ENCODE peak calls at places on chromosomes 1 and 21, in four cellular contexts. M, X, V and E are unnamed samples.

GRCh38 chr1:15515026-15515663 is 8.9 kb downstream of the CASP9 start:
- DNase-seq in M (no peak), X (no peak), V (no peak), E (no peak)

GRCh38 chr1:232249335-232249734 is 380.6 kb downstream of the SIPA1L2 start:
- DNase-seq in M (no peak), X (no peak), V (no peak), E (no peak)

GRCh38 chr1:101257500-101258325 is 20.9 kb downstream of the S1PR1 start:
- DNase-seq in M (no peak), X (peak), V (no peak), E (no peak)

GRCh38 chr1:159282118-159282517 is 20.0 kb upstream of the FCER1A start:
- DNase-seq in M (no peak), X (no peak), V (no peak), E (no peak)

GRCh38 chr1:207227131-207227630 is 94.3 kb upstream of the CD55 start:
- DNase-seq in M (no peak), X (no peak), V (no peak), E (no peak)

GRCh38 chr1:216247937-216248336 is 175.3 kb downstream of the USH2A start:
- DNase-seq in M (no peak), X (no peak), V (no peak), E (no peak)

GRCh38 chr1:180311011-180311730 is 81.1 kb downstream of the LHX4 start:
- DNase-seq in M (peak), X (peak), V (no peak), E (no peak)

GRCh38 chr1:68111804-68112436 is 61.5 kb upstream of the DIRAS3 start:
- DNase-seq in M (peak), X (peak), V (peak), E (no peak)

GRCh38 chr1:184827600-184828368 is 73.1 kb upstream of the EDEM3 start:
- DNase-seq in M (peak), X (peak), V (no peak), E (no peak)

GRCh38 chr1:87058343-87058649 is 143.9 kb downstream of the HS2ST1 start:
- DNase-seq in M (no peak), X (no peak), V (no peak), E (no peak)

GRCh38 chr21:19123053-19123452 is 719.5 kb upstream of the TMPRSS15 start:
- DNase-seq in M (no peak), X (no peak), V (no peak), E (no peak)

GRCh38 chr21:18387994-18388393 is 15.6 kb downstream of the TMPRSS15 start:
- DNase-seq in M (no peak), X (no peak), V (no peak), E (no peak)

GRCh38 chr1:230281531-230281930 is 144.6 kb downstream of the PGBD5 start:
- DNase-seq in M (no peak), X (no peak), V (no peak), E (peak)

GRCh38 chr1:92848201-92848600 is 16.4 kb downstream of the RPL5 start:
- DNase-seq in M (no peak), X (no peak), V (no peak), E (no peak)

GRCh38 chr1:21264913-21265312 is 25.4 kb downstream of the ECE1 start:
- DNase-seq in M (peak), X (no peak), V (no peak), E (no peak)

GRCh38 chr1:176391621-176392020 is 71.4 kb upstream of the PAPPA2 start:
- DNase-seq in M (no peak), X (no peak), V (no peak), E (no peak)

GRCh38 chr1:116553386-116554115 is 17.3 kb downstream of the CD58 start:
- DNase-seq in M (no peak), X (no peak), V (no peak), E (no peak)

GRCh38 chr1:154276797-154277196 is 4.4 kb downstream of the HAX1 start:
- DNase-seq in M (no peak), X (no peak), V (no peak), E (no peak)
- TF ChIP-seq CTCF in M (peak), X (peak), V (no peak), E (no peak)

DNA sequence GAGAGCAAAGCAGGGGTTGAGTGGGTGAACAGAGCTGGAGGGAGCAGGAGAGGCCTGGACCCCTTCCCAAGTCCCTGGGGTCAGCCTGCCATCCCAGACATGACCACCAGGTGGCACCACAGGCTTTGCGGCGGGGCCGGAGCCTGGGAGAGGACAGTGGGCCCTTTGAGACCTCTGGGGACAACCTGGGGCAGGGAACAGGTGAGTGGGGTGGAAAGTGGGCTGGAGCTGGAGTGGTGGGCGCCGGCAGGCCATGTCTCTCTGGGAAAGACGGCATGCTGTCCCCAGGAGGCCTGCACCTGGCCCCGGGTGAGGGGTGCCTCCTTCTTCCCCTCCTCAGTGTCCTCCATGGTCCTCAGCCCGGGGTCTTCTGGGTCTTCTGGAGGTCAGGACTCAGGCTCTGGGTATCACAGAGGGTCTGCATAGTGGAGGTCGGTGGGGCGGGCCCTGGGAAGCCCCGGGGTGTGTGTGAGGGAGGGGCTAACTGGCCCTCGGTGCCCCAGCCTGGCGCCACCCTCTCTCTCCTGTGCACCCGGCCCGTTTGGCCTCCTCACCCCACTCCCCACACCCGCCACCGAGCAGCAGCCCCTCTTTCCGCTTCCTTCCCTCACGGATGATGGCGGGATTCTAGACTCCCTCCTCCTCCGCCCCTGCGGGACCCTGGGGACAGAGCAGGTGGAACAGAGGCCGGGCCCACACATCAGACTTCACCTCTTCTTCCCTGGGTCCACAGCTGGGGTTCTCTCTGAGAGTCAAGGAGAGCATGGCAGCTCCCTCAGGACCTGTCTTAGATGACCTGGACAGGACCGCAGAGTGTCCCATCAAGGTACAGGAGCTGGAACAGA is 28.5 kb upstream of the PKP1 start:
- DNase-seq in M (no peak), X (peak), V (peak), E (peak)
- TF ChIP-seq CTCF in M (peak), X (peak), V (peak), E (peak)

GRCh38 chr1:45870500-45870899 is 67.1 kb downstream of the MAST2 start:
- DNase-seq in M (no peak), X (no peak), V (no peak), E (no peak)
- TF ChIP-seq CTCF in M (no peak), X (no peak), V (no peak), E (no peak)

GRCh38 chr1:33099290-33100118 is 18.6 kb downstream of the AZIN2 start:
- DNase-seq in M (peak), X (peak), V (no peak), E (no peak)
- TF ChIP-seq CTCF in M (peak), X (peak), V (no peak), E (no peak)

GRCh38 chr1:155562581-155563376 is at the start of gene ASH1L:
- DNase-seq in M (peak), X (peak), V (peak), E (peak)
- TF ChIP-seq CTCF in M (no peak), X (no peak), V (no peak), E (no peak)